ENCODE peak calls at places on chromosomes 1 and 21, in six cellular contexts. X is fibroblast of lung, H is left lung, U is cardiac muscle cell, J is Caco-2, Q is sigmoid colon. D is an unnamed sample.

GRCh38 chr1:93701619-93702018 is 20.0 kb upstream of the BCAR3 start:
- DNase-seq in Q (peak; percentile 26), U (no peak), H (peak; percentile 76), X (peak; percentile 93), J (no peak), D (no peak)

GRCh38 chr1:45945426-45945825 is 142.0 kb downstream of the MAST2 start:
- DNase-seq in J (no peak), X (peak; percentile 22), H (no peak), U (no peak), Q (no peak), D (no peak)

GRCh38 chr1:233269656-233270055 is 25.9 kb downstream of the PCNX2 start:
- DNase-seq in J (no peak), H (no peak), Q (no peak), U (no peak), X (peak; percentile 9), D (no peak)

GRCh38 chr1:209416009-209416408 is 167.5 kb upstream of the CAMK1G start:
- DNase-seq in H (no peak), X (no peak), J (peak; percentile 76), U (no peak), Q (no peak), D (no peak)

GRCh38 chr1:10161121-10161520 is 49.2 kb upstream of the KIF1B start:
- DNase-seq in U (no peak), Q (no peak), J (no peak), H (no peak), X (no peak), D (peak; percentile 65)

GRCh38 chr1:82549851-82550250 is 749.1 kb downstream of the ADGRL2 start:
- DNase-seq in J (no peak), X (no peak), Q (no peak), H (no peak), U (no peak), D (no peak)

GRCh38 chr1:229114315-229114714 is 156.6 kb upstream of the RAB4A start:
- DNase-seq in U (no peak), H (no peak), X (peak; percentile 8), J (no peak), Q (peak; percentile 89), D (no peak)

GRCh38 chr1:53766194-53766748 is 27.3 kb upstream of the GLIS1 start:
- DNase-seq in H (no peak), X (no peak), Q (no peak), J (no peak), U (no peak), D (no peak)

GRCh38 chr21:32868631-32869454 is 97.3 kb upstream of the PAXBP1 start:
- DNase-seq in U (no peak), H (no peak), J (no peak), X (no peak), Q (no peak), D (no peak)

GRCh38 chr1:224632921-224633321 is 16.8 kb downstream of the CNIH3 start:
- DNase-seq in U (no peak), Q (no peak), H (no peak), X (no peak), J (no peak), D (no peak)

DNA sequence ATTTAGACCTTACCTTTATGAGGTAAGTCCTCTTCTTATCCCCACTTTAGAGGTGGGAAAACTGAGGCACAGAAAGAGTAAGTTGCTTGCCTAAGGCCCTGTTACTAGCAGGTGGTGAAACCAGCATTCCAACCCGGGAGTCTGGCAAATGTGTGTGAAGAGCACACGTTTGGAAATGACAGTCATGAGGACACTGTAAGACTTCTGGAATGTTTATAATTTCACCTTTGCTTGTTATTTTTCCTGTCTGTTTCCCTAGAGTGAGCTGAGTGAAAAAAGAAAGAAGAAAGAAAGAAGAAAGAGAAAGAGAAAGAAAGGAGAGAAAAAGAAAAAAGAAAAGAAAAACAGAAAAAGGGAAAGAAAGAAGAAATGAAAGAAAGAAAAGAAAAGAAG is 21.2 kb upstream of the LGALS8 start:
- DNase-seq in X (no peak), U (no peak), H (no peak), Q (no peak), J (peak; percentile 82), D (no peak)
- TF ChIP-seq CTCF in X (no peak), U (no peak), H (no peak), Q (no peak), J (no peak), D (no peak)

GRCh38 chr1:114511048-114511785 is at the start of gene TRIM33:
- DNase-seq in J (peak; percentile 86), U (peak; percentile 96), Q (peak; percentile 94), X (peak; percentile 93), H (peak; percentile 92), D (peak; percentile 93)

GRCh38 chr1:114510235-114511047 is 562 bp downstream of the TRIM33 start:
- DNase-seq in X (no peak), H (peak; percentile 55), Q (peak; percentile 72), J (peak; percentile 35), U (peak; percentile 61), D (peak; percentile 62)

GRCh38 chr1:114508386-114508898 is 2.6 kb downstream of the TRIM33 start:
- DNase-seq in X (no peak), H (no peak), U (no peak), J (no peak), Q (no peak), D (no peak)

GRCh38 chr1:114509596-114510234 is 1.3 kb downstream of the TRIM33 start:
- DNase-seq in X (no peak), Q (no peak), J (no peak), U (no peak), H (no peak), D (no peak)

DNA sequence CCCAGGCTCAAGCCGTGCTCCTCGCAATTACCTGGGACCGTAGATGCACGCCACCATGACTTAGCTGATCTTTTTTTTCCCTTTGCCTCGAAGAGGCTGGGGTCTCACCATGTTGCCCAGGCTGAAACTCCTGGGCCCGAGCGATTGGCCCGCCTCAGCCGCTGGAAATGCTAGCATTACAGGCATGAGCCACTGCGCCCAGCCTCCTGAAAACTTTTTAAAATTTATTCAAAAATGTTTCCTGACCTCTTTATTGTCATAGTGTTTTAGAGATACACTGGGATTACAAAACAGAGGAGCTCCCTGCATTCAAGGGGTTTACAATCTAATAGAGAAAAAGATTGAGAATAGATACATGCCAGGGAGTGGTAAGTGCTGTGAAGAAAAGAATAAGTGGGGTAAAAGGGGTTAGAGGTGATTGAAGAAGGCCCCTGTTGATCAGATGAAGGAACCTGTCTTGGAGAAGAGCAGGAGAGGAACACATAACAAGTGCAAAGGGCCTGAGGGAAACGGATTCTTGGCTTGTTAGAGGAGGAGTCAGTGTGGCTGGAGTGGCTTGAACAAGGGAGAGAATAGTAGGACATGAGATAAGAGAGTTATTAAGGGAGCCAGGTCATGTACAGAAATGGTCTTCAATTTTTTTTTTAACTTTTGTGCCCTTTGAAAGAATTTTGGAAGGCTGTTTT is 1.7 kb upstream of the TRIM33 start:
- DNase-seq in H (no peak), Q (no peak), J (no peak), U (no peak), X (no peak), D (no peak)
- H3K4me3 ChIP-seq in H (no peak overlapping the region), Q (peak overlapping the region; percentile 86), J (peak overlapping the region; percentile 8), U (no peak overlapping the region), X (peak overlapping the region; percentile 93), D (peak overlapping the region; percentile 94)

GRCh38 chr1:160773088-160773487 is 22.9 kb upstream of the LY9 start:
- DNase-seq in Q (no peak), J (no peak), X (no peak), U (no peak), H (no peak), D (no peak)

GRCh38 chr1:160767417-160768294 is 28.3 kb upstream of the LY9 start:
- DNase-seq in U (no peak), X (no peak), Q (no peak), H (no peak), J (no peak), D (no peak)

GRCh38 chr1:160763993-160764392 is 24.9 kb downstream of the SLAMF7 start:
- DNase-seq in J (no peak), U (no peak), H (no peak), Q (no peak), X (no peak), D (no peak)

GRCh38 chr1:160768295-160768657 is 27.7 kb upstream of the LY9 start:
- DNase-seq in U (peak; percentile 10), J (no peak), H (peak; percentile 67), X (no peak), Q (no peak), D (no peak)
- TF ChIP-seq CTCF in U (peak; percentile 52), J (peak; percentile 10), H (peak; percentile 29), X (peak; percentile 24), Q (peak; percentile 8), D (no peak)

DNA sequence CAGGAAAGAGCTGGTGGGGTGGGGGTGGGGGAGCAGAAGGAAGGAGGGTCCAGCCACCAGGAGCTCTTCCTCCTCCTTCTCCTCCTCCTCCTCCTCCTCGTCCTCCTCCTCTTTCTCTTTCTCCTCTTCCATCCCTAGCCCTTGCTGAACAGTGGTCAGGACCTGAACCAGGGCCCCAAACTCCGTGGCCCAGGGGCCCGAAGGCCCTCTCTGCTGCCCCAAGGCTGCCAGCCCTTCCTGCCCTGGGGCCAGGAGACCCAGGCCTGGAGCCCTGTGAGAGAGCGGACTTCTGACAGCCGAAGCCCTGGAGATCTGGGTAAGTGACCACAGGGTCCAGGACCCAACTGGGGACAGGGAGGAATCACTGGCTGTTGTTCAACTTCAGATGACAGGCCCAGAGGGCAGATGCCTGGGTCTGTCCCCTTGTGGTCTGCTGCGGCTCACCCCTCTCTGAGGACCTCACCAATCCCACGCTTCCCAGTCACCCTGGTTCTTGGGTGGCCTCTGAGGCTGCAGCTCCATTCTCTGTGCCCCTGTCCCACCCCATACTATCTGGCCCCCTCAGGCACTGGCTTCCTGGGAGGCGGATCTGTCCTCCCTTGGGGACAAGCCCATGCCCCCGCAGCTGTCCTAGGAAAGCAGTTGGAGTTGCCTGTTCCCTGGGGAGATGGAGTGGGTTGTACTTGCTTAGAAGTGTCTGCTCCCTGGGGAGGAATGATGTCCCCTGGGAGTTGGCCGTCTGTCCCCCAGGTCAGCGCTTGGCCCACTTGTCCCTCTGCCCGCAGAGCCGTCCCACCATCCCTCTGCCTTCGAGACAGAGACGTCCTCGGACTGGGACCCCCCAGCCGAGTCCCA is 51.8 kb downstream of the VWA5B1 start:
- DNase-seq in H (no peak), X (no peak), Q (no peak), U (no peak), J (no peak), D (no peak)
- H3K4me3 ChIP-seq in H (no peak overlapping the region), X (no peak overlapping the region), Q (peak overlapping the region; percentile 32), U (peak overlapping the region; percentile 14), J (no peak overlapping the region), D (peak overlapping the region; percentile 47)

DNA sequence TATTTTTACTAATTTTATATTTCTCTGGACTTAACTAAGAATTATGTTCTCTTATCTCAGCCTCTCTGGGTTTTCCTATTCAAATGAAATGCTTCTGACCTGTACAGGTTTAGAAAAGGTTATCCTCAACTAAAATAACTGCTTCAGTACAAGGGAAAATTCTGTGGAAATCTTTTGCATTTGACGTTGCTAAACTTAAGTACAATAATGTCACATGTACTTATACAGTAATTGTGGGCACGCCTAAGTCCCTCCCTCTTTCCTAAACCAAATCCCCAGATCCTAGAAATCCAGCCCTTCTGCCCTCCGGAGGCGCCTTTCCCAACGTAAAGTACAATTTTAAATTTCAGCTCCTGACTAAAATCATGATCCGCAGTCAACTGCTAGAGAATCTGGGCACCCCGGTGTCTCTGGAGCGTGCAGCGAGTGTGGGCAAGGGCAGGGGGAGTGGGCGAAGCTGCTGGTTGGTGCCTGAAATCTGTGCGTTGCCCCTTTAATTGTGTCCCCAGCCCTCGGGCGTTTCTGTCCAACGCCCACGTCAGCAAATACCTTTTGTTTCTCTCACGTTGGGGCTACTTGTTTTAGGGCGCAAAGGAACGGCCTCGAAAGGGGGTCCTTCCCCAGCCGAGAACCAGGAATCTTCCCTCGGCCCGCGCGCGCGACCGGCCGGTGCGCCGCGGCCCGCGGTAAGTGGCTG is at the start of gene ZBTB8A:
- DNase-seq in Q (peak; percentile 76), H (peak; percentile 38), U (peak; percentile 51), J (peak; percentile 51), X (peak; percentile 80), D (no peak)
- TF ChIP-seq CTCF in Q (no peak), H (no peak), U (no peak), J (no peak), X (no peak), D (no peak)